ENCODE peak calls at places on chromosomes 4 and X, in ten cellular contexts. U, E, Z, B, H, P, J, Q, V and K are unnamed samples.

GRCh38 chr4:5638316-5638715 is 70.0 kb downstream of the EVC2 start:
- DNase-seq in E (no peak), B (peak; percentile 69), H (no peak), V (peak; percentile 75), P (peak; percentile 83), Q (no peak), J (no peak), U (no peak), Z (no peak), K (no peak)

GRCh38 chr4:63459329-63459728 is 949.9 kb downstream of the TECRL start:
- DNase-seq in P (no peak), V (no peak), Q (no peak), Z (no peak), E (no peak), J (no peak), H (no peak), U (no peak), B (no peak), K (no peak)

GRCh38 chr4:16289872-16290554 is 63.7 kb upstream of the TAPT1 start:
- DNase-seq in J (peak; percentile 50), Q (no peak), P (peak; percentile 3), U (no peak), B (peak; percentile 16), V (no peak), Z (no peak), E (no peak), H (no peak), K (no peak)

GRCh38 chr4:74480267-74480666 is 35.3 kb downstream of the AREG start:
- DNase-seq in Z (no peak), H (no peak), B (no peak), Q (no peak), U (no peak), J (no peak), E (no peak), P (no peak), V (peak; percentile 40), K (no peak)

GRCh38 chr4:16669036-16669435 is 229.4 kb downstream of the LDB2 start:
- DNase-seq in J (no peak), Z (no peak), E (no peak), P (no peak), Q (no peak), V (no peak), U (no peak), B (no peak), H (no peak), K (no peak)

GRCh38 chrX:41010188-41010846 is 74.9 kb upstream of the USP9X start:
- DNase-seq in J (peak; percentile 12), P (no peak), Q (peak; percentile 79), U (peak; percentile 94), V (peak; percentile 75), H (peak; percentile 85), B (peak; percentile 73), E (peak; percentile 23), Z (peak; percentile 73), K (no peak)

GRCh38 chr4:71270901-71271300 is 67.9 kb upstream of the SLC4A4 start:
- DNase-seq in V (no peak), H (no peak), J (no peak), Q (no peak), E (no peak), P (no peak), B (peak; percentile 27), Z (no peak), U (no peak), K (no peak)

GRCh38 chr4:73127839-73128448 is 58.4 kb upstream of the COX18 start:
- DNase-seq in U (no peak), P (no peak), Q (no peak), H (no peak), V (no peak), B (peak; percentile 3), Z (no peak), J (peak; percentile 14), E (no peak), K (no peak)

GRCh38 chr4:60619531-60620305 is 580.4 kb upstream of the ADGRL3 start:
- DNase-seq in E (no peak), U (no peak), J (no peak), V (no peak), Q (no peak), P (no peak), H (no peak), Z (no peak), B (no peak), K (no peak)

GRCh38 chr4:111960241-111960667 is 185.0 kb upstream of the FAM241A start:
- DNase-seq in V (peak; percentile 17), H (no peak), U (no peak), J (no peak), P (no peak), Q (no peak), E (no peak), B (peak; percentile 74), Z (no peak), K (no peak)

GRCh38 chr4:27910227-27910626 is 1049.6 kb downstream of the STIM2 start:
- DNase-seq in Q (no peak), J (no peak), V (no peak), B (no peak), Z (no peak), P (no peak), E (no peak), U (no peak), H (no peak), K (no peak)

GRCh38 chr4:182929296-182929695 is 12.1 kb upstream of the DCTD start:
- DNase-seq in V (peak; percentile 23), U (no peak), P (peak; percentile 88), H (no peak), E (no peak), Z (no peak), Q (no peak), B (peak; percentile 65), J (no peak), K (no peak)

GRCh38 chrX:1564750-1565683 is 26.4 kb upstream of the AKAP17A start:
- DNase-seq in V (no peak), B (no peak), U (no peak), J (no peak), Z (no peak), P (no peak), H (no peak), Q (peak; percentile 2), E (no peak), K (no peak)

GRCh38 chrX:50680990-50681389 is 133.0 kb downstream of the SHROOM4 start:
- DNase-seq in Z (no peak), Q (no peak), V (peak; percentile 12), E (no peak), H (no peak), U (no peak), J (no peak), B (peak; percentile 6), P (no peak), K (no peak)

GRCh38 chrX:130523460-130524394 is 121.9 kb downstream of the RBMX2 start:
- DNase-seq in Z (peak; percentile 29), H (no peak), B (peak; percentile 9), P (no peak), U (peak; percentile 74), V (no peak), E (no peak), Q (no peak), J (no peak), K (no peak)